ENCODE peak calls at places on chromosomes 16 and 17, in eight cellular contexts. A is HL-60, J is uterus, W is HFFc6, F is breast epithelium, U is body of pancreas, R is suprapubic skin, Y is IMR-90. D is an unnamed sample.

GRCh38 chr16:85637808-85638186 is 24.7 kb downstream of the GSE1 start:
- DNase-seq in A (no peak), Y (no peak), F (no peak), W (no peak), J (no peak), R (no peak), U (peak; percentile 77), D (no peak)

GRCh38 chr17:66375121-66375520 is 72.7 kb downstream of the PRKCA start:
- DNase-seq in F (no peak), U (no peak), W (no peak), Y (no peak), J (no peak), A (no peak), R (no peak), D (no peak)

GRCh38 chr16:30354423-30355143 is 525 bp downstream of the CD2BP2 start:
- DNase-seq in W (no peak), J (no peak), Y (peak; percentile 16), U (no peak), A (no peak), F (no peak), R (no peak), D (no peak)

GRCh38 chr17:13572581-13572980 is 29.1 kb downstream of the HS3ST3A1 start:
- DNase-seq in Y (no peak), A (no peak), U (no peak), W (no peak), J (no peak), F (no peak), R (no peak), D (no peak)

GRCh38 chr16:55811811-55812210 is 21.1 kb downstream of the CES1 start:
- DNase-seq in A (no peak), F (no peak), U (no peak), W (no peak), J (no peak), R (no peak), Y (no peak), D (no peak)

GRCh38 chr17:66789961-66790421 is 44.9 kb upstream of the CACNG5 start:
- DNase-seq in U (no peak), W (no peak), Y (peak; percentile 27), J (no peak), A (no peak), F (no peak), R (no peak), D (no peak)

GRCh38 chr17:81142301-81143199 is 22.8 kb upstream of the PVALEF start:
- DNase-seq in R (no peak), J (peak; percentile 68), W (peak; percentile 57), F (peak; percentile 78), Y (peak; percentile 56), A (peak; percentile 67), U (peak; percentile 87), D (peak; percentile 81)

GRCh38 chr16:89190150-89190958 is 10.0 kb downstream of the SLC22A31 start:
- DNase-seq in A (no peak), Y (no peak), J (no peak), F (no peak), R (no peak), U (no peak), W (no peak), D (no peak)

GRCh38 chr16:51393381-51394005 is 242.4 kb upstream of the SALL1 start:
- DNase-seq in U (no peak), A (no peak), F (no peak), R (no peak), J (no peak), Y (peak; percentile 51), W (peak; percentile 55), D (no peak)

GRCh38 chr17:28087743-28088142 is 45.3 kb downstream of the NLK start:
- DNase-seq in W (no peak), J (no peak), F (no peak), A (no peak), Y (no peak), U (no peak), R (no peak), D (no peak)

GRCh38 chr17:1882836-1883235 is 53.0 kb downstream of the RPA1 start:
- DNase-seq in Y (peak; percentile 24), J (no peak), W (peak; percentile 19), F (no peak), U (peak; percentile 15), R (no peak), A (no peak), D (peak; percentile 15)

GRCh38 chr16:12773216-12773615 is 30.5 kb downstream of the CPPED1 start:
- DNase-seq in A (no peak), F (no peak), W (no peak), Y (peak; percentile 4), U (no peak), R (no peak), J (no peak), D (no peak)

GRCh38 chr17:63113167-63113566 is 147.1 kb downstream of the TANC2 start:
- DNase-seq in F (no peak), R (no peak), W (no peak), J (no peak), A (no peak), U (no peak), Y (no peak), D (no peak)

DNA sequence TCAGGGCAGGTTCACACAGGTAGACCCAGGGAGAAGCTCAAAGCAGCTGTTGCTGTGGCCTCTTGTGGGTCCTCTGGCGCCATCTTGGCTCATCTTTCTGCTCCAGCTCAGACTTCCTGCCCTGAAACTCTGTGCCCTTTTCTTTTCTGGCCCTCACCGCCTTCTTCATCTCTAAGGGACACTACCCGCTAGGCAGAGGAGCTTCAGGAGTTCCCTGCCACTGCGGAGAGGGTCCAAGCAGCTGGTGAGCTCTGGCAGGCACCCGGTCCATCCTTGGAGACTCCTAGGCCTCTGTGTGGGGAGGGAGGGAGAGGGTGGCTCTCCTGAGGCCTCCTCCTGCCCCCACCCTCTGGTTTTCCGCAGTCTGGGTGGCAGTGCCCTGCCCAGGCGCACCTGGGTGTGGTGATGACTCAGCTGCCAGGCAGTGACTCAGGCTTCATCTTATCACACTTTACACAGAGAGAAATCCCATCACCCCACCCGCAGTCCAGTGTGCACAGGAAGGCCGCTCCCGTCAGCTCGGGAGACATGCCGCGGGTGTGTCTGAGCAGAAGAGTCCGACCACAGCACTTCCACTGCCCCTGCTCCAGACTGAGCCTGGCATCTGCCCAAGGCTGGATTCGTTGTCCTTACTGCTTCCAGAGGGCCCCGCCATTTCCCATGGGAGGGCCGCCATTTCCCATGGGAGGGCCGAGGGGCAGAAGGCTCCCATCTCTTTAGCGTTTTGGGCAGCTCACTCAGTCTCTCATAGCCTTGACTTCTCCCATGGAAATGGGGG is 7.3 kb downstream of the NT5C start:
- DNase-seq in U (peak; percentile 54), R (no peak), A (no peak), J (no peak), Y (peak; percentile 18), W (peak; percentile 7), F (no peak), D (peak; percentile 96)
- TF ChIP-seq CTCF in U (no peak), R (no peak), A (no peak), J (no peak), Y (no peak), W (no peak), F (no peak), D (no peak)

GRCh38 chr17:6423931-6424330 is 11.0 kb downstream of the AIPL1 start:
- DNase-seq in J (no peak), R (no peak), A (no peak), W (no peak), Y (no peak), U (no peak), F (no peak), D (no peak)

GRCh38 chr17:6425407-6425806 is 9.5 kb downstream of the AIPL1 start:
- DNase-seq in U (no peak), Y (no peak), A (no peak), R (no peak), F (no peak), J (no peak), W (no peak), D (no peak)

GRCh38 chr17:6422654-6423241 is 12.2 kb downstream of the AIPL1 start:
- DNase-seq in F (no peak), R (no peak), W (no peak), U (no peak), J (no peak), A (no peak), Y (no peak), D (no peak)

GRCh38 chr17:6420173-6420641 is 14.7 kb downstream of the AIPL1 start:
- DNase-seq in A (no peak), W (no peak), U (peak; percentile 16), R (no peak), J (no peak), F (no peak), Y (peak; percentile 1), D (peak; percentile 51)

DNA sequence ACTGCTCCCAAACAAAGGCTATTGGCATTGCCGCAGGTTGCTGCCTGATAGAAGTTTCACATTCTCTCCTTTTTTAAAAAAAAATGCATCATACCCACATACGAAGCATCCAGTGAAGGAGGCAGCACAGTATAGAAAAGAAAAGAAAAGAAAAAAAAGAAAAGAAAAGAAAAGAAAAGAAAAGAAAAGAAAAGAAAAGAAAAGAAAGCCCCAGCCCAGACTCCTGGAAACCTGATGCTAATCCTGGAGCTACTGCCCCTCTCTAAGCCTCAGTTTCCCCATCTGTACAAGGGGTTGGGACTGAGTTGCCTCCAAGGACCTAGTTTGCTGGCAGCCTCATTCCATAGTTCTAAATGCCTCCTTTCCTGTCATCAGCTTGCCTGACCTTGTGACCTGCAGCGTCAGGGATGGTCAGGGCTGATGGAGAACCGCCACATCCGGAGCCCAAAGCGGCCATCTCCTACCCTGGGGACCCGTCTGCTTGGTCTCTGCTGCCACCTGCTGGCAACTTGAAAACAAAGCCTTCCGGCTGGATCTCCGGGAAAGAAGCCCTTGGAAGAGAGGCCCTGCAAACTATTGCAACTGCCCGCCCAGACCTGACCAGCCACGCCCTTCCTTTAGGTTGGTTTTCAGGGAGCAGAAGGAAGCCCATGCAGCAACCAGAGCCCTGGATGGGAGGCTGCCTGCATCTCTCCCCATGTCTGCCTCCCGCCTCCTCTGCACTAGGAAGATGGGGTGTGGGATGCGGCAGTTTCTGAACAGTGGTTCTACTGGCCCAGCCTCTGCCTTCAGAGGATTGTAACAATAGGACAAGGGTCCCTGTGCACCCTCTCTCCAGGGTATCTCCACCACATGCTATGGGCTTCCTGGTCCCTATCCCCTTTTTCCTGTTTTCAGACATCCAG is 13.0 kb downstream of the AIPL1 start:
- DNase-seq in J (peak; percentile 71), W (peak; percentile 58), F (peak; percentile 41), A (peak; percentile 15), R (peak; percentile 83), U (peak; percentile 74), Y (peak; percentile 64), D (peak; percentile 77)
- TF ChIP-seq CTCF in J (peak; percentile 70), W (peak; percentile 93), F (peak; percentile 81), A (peak; percentile 19), R (peak; percentile 71), U (peak; percentile 79), Y (peak; percentile 91), D (peak; percentile 83)

GRCh38 chr17:34306466-34306865 is 12.8 kb upstream of the CCL8 start:
- DNase-seq in Y (peak; percentile 87), F (no peak), J (no peak), U (peak; percentile 30), W (peak; percentile 65), A (no peak), R (no peak), D (peak; percentile 15)
- TF ChIP-seq CTCF in Y (peak; percentile 81), F (no peak), J (peak; percentile 23), U (peak; percentile 45), W (peak; percentile 82), A (no peak), R (no peak), D (no peak)

DNA sequence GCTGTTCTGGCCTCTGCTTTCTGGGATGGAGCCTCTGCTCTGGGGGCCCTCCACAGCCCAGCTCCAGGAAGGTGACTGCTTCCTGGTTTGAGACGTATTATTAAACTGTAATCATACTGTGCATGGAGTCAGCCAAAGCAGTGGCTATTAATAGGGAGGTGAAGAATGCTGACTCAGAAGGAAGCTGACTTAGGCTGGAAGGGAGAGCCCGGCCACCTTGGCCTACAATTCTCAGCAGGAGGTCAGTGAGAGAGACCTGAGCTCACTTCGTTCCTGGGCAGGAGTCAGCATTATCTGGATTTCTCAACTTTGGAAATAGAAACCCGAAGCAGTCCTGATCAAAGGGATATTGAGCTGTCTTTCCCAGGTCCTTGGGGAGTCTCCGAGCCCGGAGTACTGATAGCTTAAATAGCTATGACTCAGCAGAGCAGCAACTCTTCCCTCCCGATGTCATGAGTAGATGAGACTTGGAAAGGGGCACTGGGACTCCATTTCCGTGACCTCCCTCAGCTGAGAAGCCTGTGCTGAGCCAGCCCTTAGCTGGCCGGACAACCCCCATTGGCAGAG is 91.8 kb downstream of the YPEL2 start:
- DNase-seq in W (peak; percentile 64), R (no peak), U (peak; percentile 58), F (no peak), J (peak; percentile 63), A (no peak), Y (peak; percentile 24), D (peak; percentile 9)
- TF ChIP-seq CTCF in W (no peak), R (no peak), U (no peak), F (no peak), J (no peak), A (no peak), Y (no peak), D (no peak)